ENCODE peak calls at places on chromosomes 5 and 9, in six cellular contexts. Y, O, K, I, X and D are unnamed samples.

GRCh38 chr9:11743356-11743755 is 949.8 kb upstream of the TYRP1 start:
- DNase-seq in Y (no peak), X (no peak), I (no peak), K (no peak), O (no peak), D (no peak)

GRCh38 chr9:19471737-19472648 is 63.2 kb downstream of the ACER2 start:
- DNase-seq in I (peak), Y (peak), K (peak), O (no peak), X (peak), D (no peak)

GRCh38 chr9:86098793-86099694 is at the start of gene GOLM1:
- DNase-seq in O (no peak), K (peak), I (peak), Y (no peak), X (peak), D (no peak)

GRCh38 chr5:151075698-151076331 is 5.0 kb downstream of the TNIP1 start:
- DNase-seq in X (no peak), O (no peak), I (peak), K (no peak), Y (no peak), D (no peak)

GRCh38 chr5:32482193-32482592 is 37.7 kb upstream of the ZFR start:
- DNase-seq in I (no peak), K (no peak), X (no peak), Y (no peak), O (no peak), D (no peak)

GRCh38 chr9:128771745-128772519 is at the start of gene ZER1:
- DNase-seq in O (peak), Y (peak), I (peak), X (peak), K (peak), D (peak)

GRCh38 chr5:10735569-10736255 is 25.3 kb downstream of the DAP start:
- DNase-seq in X (no peak), Y (no peak), O (no peak), K (no peak), I (no peak), D (no peak)

GRCh38 chr9:114834386-114834785 is 28.5 kb upstream of the TNFSF15 start:
- DNase-seq in X (no peak), I (peak), Y (no peak), K (no peak), O (no peak), D (no peak)

GRCh38 chr9:132942541-132943182 is 1.8 kb downstream of the TSC1 start:
- DNase-seq in K (no peak), I (peak), X (no peak), Y (no peak), O (no peak), D (no peak)

GRCh38 chr9:108207611-108208051 is 648.2 kb downstream of the ACTL7B start:
- DNase-seq in O (no peak), K (no peak), Y (no peak), I (peak), X (no peak), D (no peak)

GRCh38 chr9:136050706-136051567 is 44.2 kb downstream of the NACC2 start:
- DNase-seq in O (no peak), X (no peak), K (peak), I (peak), Y (peak), D (no peak)

GRCh38 chr5:133789428-133789827 is 177.1 kb upstream of the FSTL4 start:
- DNase-seq in I (no peak), Y (no peak), X (no peak), O (no peak), K (no peak), D (no peak)

GRCh38 chr5:95822408-95823240 is at the start of gene GLRX:
- DNase-seq in X (peak), Y (peak), O (peak), K (peak), I (peak), D (no peak)

GRCh38 chr9:83937861-83938455 is 16.7 kb upstream of the KIF27 start:
- DNase-seq in Y (no peak), I (peak), O (no peak), X (peak), K (peak), D (no peak)

GRCh38 chr5:122478741-122479459 is 166.9 kb downstream of the SNCAIP start:
- DNase-seq in X (no peak), Y (no peak), O (no peak), I (peak), K (no peak), D (no peak)